ENCODE peak calls at places on chromosome 19, in nine cellular contexts. D, A, Y, X, J, E, B, W and Z are unnamed samples.

GRCh38 chr19:18504886-18505610 is 16.8 kb downstream of the ELL start:
- DNase-seq in A (no peak), E (no peak), W (no peak), J (no peak), D (no peak), X (no peak), Y (no peak), B (no peak), Z (no peak)

GRCh38 chr19:18496980-18497256 is 25.0 kb downstream of the ELL start:
- DNase-seq in E (no peak), X (no peak), B (no peak), J (no peak), Y (no peak), W (no peak), A (peak), D (no peak), Z (no peak)

GRCh38 chr19:6030214-6030507 is 52.2 kb upstream of the RANBP3 start:
- DNase-seq in J (peak), E (peak), X (no peak), A (no peak), D (peak), W (no peak), B (no peak), Y (peak), Z (no peak)

GRCh38 chr19:30148803-30149202 is 206.8 kb downstream of the URI1 start:
- DNase-seq in D (no peak), J (no peak), Y (no peak), B (no peak), A (no peak), W (no peak), X (no peak), E (no peak), Z (no peak)

GRCh38 chr19:18651738-18652137 is 14.9 kb downstream of the KLHL26 start:
- DNase-seq in B (no peak), D (no peak), Y (no peak), E (no peak), A (no peak), J (no peak), X (no peak), W (no peak), Z (no peak)

GRCh38 chr19:18580311-18580710 is 8.3 kb upstream of the REX1BD start:
- DNase-seq in J (no peak), D (no peak), A (no peak), B (no peak), X (no peak), W (no peak), Y (no peak), E (no peak), Z (no peak)

GRCh38 chr19:52789440-52789839 is 2.8 kb upstream of the ZNF600 start:
- DNase-seq in D (no peak), Y (no peak), E (no peak), X (no peak), B (no peak), A (no peak), W (no peak), J (no peak), Z (no peak)

GRCh38 chr19:49793561-49793840 is 19.6 kb downstream of the FUZ start:
- DNase-seq in W (no peak), Y (no peak), E (no peak), J (no peak), D (no peak), A (no peak), X (no peak), B (peak), Z (no peak)

GRCh38 chr19:39363909-39364457 is 21.8 kb downstream of the SAMD4B start:
- DNase-seq in W (no peak), X (no peak), D (no peak), A (no peak), Y (peak), B (no peak), J (no peak), E (peak), Z (no peak)

GRCh38 chr19:48770223-48770622 is 14.9 kb downstream of the FGF21 start:
- DNase-seq in E (no peak), Y (no peak), X (no peak), B (no peak), A (peak), W (no peak), D (peak), J (peak), Z (no peak)

GRCh38 chr19:5292843-5293606 is 47.6 kb downstream of the PTPRS start:
- DNase-seq in D (peak), Y (peak), B (peak), J (peak), E (peak), A (peak), W (peak), X (peak), Z (no peak)

GRCh38 chr19:1122972-1123363 is 19.2 kb downstream of the GPX4 start:
- DNase-seq in A (peak), B (peak), W (peak), J (peak), X (no peak), E (peak), D (no peak), Y (peak), Z (peak)

GRCh38 chr19:18746393-18747167 is 44.5 kb downstream of the COMP start:
- DNase-seq in X (no peak), W (no peak), D (no peak), A (no peak), J (no peak), Y (no peak), B (no peak), E (no peak), Z (no peak)

GRCh38 chr19:49473868-49474544 is at the start of gene FLT3LG:
- DNase-seq in X (peak), J (peak), A (peak), W (peak), E (peak), D (no peak), Y (no peak), B (peak), Z (peak)